ENCODE peak calls at places on chromosomes 16 and 17, in eight cellular contexts. Y, Q, T, W, M, Z, I and F are unnamed samples.

GRCh38 chr17:16419074-16419928 is 3.9 kb downstream of the TRPV2 start:
- DNase-seq in Y (peak; percentile 84), Q (peak; percentile 93), T (peak; percentile 73), W (peak; percentile 59), M (no peak), Z (no peak), I (peak; percentile 66), F (no peak)

GRCh38 chr17:22507823-22508222 is 815.5 kb downstream of the KCNJ18 start:
- DNase-seq in Y (no peak), Q (no peak), T (no peak), W (no peak), M (peak; percentile 5), Z (no peak), I (no peak), F (no peak)

GRCh38 chr17:4501295-4501949 is 2.7 kb downstream of the SPNS2 start:
- DNase-seq in Y (no peak), Q (no peak), T (no peak), W (peak; percentile 41), M (no peak), Z (no peak), I (no peak), F (no peak)

GRCh38 chr16:69345923-69346322 is 5.7 kb downstream of the TMED6 start:
- DNase-seq in Y (no peak), Q (no peak), T (no peak), W (no peak), M (no peak), Z (no peak), I (no peak), F (no peak)

GRCh38 chr17:18993876-18994275 is 10.7 kb downstream of the FAM83G start:
- DNase-seq in Y (no peak), Q (peak; percentile 9), T (peak; percentile 33), W (no peak), M (no peak), Z (peak; percentile 37), I (peak; percentile 34), F (no peak)

GRCh38 chr17:37391146-37391545 is 15.4 kb downstream of the C17orf78 start:
- DNase-seq in Y (no peak), Q (peak; percentile 29), T (no peak), W (no peak), M (no peak), Z (no peak), I (no peak), F (no peak)

GRCh38 chr17:55774834-55775233 is 24.0 kb downstream of the PCTP start:
- DNase-seq in Y (no peak), Q (no peak), T (no peak), W (no peak), M (no peak), Z (no peak), I (no peak), F (no peak)

GRCh38 chr16:85316321-85316919 is 204.1 kb upstream of the CIBAR2 start:
- DNase-seq in Y (peak; percentile 79), Q (peak; percentile 41), T (peak; percentile 72), W (peak; percentile 96), M (peak; percentile 51), Z (peak; percentile 81), I (no peak), F (no peak)

GRCh38 chr16:69555437-69555836 is 10.3 kb upstream of the NFAT5 start:
- DNase-seq in Y (no peak), Q (no peak), T (no peak), W (no peak), M (no peak), Z (no peak), I (no peak), F (no peak)

GRCh38 chr17:66829386-66829864 is 5.5 kb upstream of the CACNG5 start:
- DNase-seq in Y (no peak), Q (peak; percentile 68), T (peak; percentile 77), W (peak; percentile 34), M (no peak), Z (peak; percentile 46), I (peak; percentile 16), F (peak; percentile 58)

GRCh38 chr17:79942011-79942405 is 93.7 kb downstream of the TBC1D16 start:
- DNase-seq in Y (no peak), Q (no peak), T (no peak), W (peak; percentile 32), M (no peak), Z (peak; percentile 12), I (no peak), F (no peak)

GRCh38 chr17:17783121-17783824 is 53.5 kb downstream of the SREBF1 start:
- DNase-seq in Y (no peak), Q (peak; percentile 40), T (peak; percentile 35), W (peak; percentile 67), M (peak; percentile 72), Z (peak; percentile 81), I (no peak), F (no peak)

GRCh38 chr17:77770331-77771105 is 188.0 kb upstream of the TNRC6C start:
- DNase-seq in Y (no peak), Q (peak; percentile 92), T (peak; percentile 90), W (peak; percentile 61), M (no peak), Z (no peak), I (peak; percentile 20), F (no peak)

GRCh38 chr16:73056911-73057310 is 9.0 kb upstream of the ZFHX3 start:
- DNase-seq in Y (no peak), Q (no peak), T (peak; percentile 32), W (no peak), M (no peak), Z (no peak), I (no peak), F (no peak)

GRCh38 chr17:64147110-64148016 is 17.4 kb upstream of the ERN1 start:
- DNase-seq in Y (peak; percentile 44), Q (peak; percentile 35), T (peak; percentile 35), W (no peak), M (no peak), Z (no peak), I (no peak), F (no peak)

GRCh38 chr17:67637901-67638641 is 79.7 kb upstream of the NOL11 start:
- DNase-seq in Y (no peak), Q (peak; percentile 42), T (no peak), W (no peak), M (no peak), Z (peak; percentile 30), I (no peak), F (no peak)

GRCh38 chr16:8113843-8114242 is 476.5 kb downstream of the TMEM114 start:
- DNase-seq in Y (no peak), Q (no peak), T (no peak), W (no peak), M (no peak), Z (no peak), I (no peak), F (no peak)

GRCh38 chr17:45147102-45147580 is 1.1 kb upstream of the HEXIM1 start:
- DNase-seq in Y (peak; percentile 66), Q (peak; percentile 67), T (no peak), W (no peak), M (no peak), Z (peak; percentile 78), I (no peak), F (no peak)

GRCh38 chr16:28504707-28505404 is 1.8 kb downstream of the IL27 start:
- DNase-seq in Y (no peak), Q (no peak), T (no peak), W (no peak), M (no peak), Z (no peak), I (no peak), F (no peak)

GRCh38 chr16:84514874-84515835 is 10.7 kb upstream of the MEAK7 start:
- DNase-seq in Y (no peak), Q (no peak), T (no peak), W (no peak), M (no peak), Z (peak; percentile 67), I (no peak), F (no peak)

GRCh38 chr16:27174007-27174406 is 29.3 kb upstream of the KDM8 start:
- DNase-seq in Y (no peak), Q (no peak), T (no peak), W (no peak), M (no peak), Z (peak; percentile 45), I (no peak), F (no peak)

GRCh38 chr17:48441231-48441711 is 11.3 kb upstream of the SKAP1 start:
- DNase-seq in Y (no peak), Q (peak; percentile 8), T (no peak), W (no peak), M (no peak), Z (no peak), I (no peak), F (no peak)

GRCh38 chr17:50565559-50566350 is 5.2 kb downstream of the CACNA1G start:
- DNase-seq in Y (peak; percentile 63), Q (no peak), T (peak; percentile 38), W (peak; percentile 29), M (peak; percentile 69), Z (no peak), I (no peak), F (no peak)

DNA sequence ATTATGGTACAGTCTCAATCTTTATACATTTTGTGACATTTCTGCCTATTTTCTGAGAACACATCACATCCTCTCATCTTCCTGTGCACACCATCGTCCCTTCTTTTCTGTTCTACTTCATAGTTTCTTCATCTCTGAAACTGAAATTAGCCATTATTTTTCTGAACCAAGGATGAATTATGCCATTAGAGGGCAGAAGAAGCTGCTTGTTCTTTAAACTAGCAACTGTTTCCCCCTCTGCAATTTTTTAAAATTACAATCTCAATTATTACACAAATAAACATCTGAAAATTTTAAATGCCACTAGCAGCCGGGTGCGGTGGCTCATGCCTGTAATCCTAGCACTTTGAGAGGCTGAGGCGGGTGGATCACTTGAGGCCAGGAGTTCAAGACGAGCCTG is 41.3 kb downstream of the RBBP6 start:
- DNase-seq in Y (peak; percentile 33), Q (peak; percentile 28), T (peak; percentile 67), W (no peak), M (no peak), Z (no peak), I (peak; percentile 10), F (no peak)
- TF ChIP-seq CTCF in Y (peak; percentile 61), Q (peak; percentile 58), T (peak; percentile 55), W (no peak), M (peak; percentile 30), Z (no peak), I (peak; percentile 64), F (no peak)

GRCh38 chr16:67961551-67961957 is 6.9 kb downstream of the SLC12A4 start:
- DNase-seq in Y (no peak), Q (no peak), T (no peak), W (no peak), M (no peak), Z (peak; percentile 92), I (no peak), F (no peak)
- TF ChIP-seq CTCF in Y (no peak), Q (no peak), T (no peak), W (no peak), M (no peak), Z (no peak), I (no peak), F (no peak)

GRCh38 chr17:63113167-63113566 is 147.1 kb downstream of the TANC2 start:
- DNase-seq in Y (no peak), Q (no peak), T (peak; percentile 11), W (peak; percentile 7), M (no peak), Z (no peak), I (no peak), F (no peak)
- TF ChIP-seq CTCF in Y (peak; percentile 39), Q (peak; percentile 15), T (peak; percentile 27), W (no peak), M (peak; percentile 58), Z (no peak), I (peak; percentile 16), F (no peak)

DNA sequence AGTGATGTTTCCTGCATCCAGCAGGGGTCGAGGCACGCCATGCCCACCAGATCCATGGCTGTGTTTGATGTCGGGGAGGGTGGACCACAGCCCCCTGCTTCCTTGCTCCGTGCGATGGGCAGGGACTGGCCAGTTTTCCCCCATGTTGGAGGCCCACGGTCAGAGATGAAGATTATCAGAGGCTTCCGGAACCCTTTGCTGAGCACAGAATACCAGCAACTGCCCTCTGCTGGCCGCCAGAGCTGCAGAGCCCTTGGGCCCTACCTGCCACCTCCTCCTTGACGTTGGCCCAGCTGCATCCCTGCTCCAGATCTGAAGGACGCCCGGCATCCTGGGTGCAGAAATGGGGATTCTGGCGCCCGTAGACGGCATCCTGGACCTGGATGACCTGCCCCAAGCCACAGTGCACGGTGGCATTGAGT is 23.7 kb upstream of the BCO1 start:
- DNase-seq in Y (peak; percentile 69), Q (no peak), T (peak; percentile 32), W (peak; percentile 47), M (no peak), Z (peak; percentile 46), I (no peak), F (no peak)
- TF ChIP-seq CTCF in Y (peak; percentile 66), Q (peak; percentile 45), T (peak; percentile 63), W (peak; percentile 87), M (no peak), Z (peak; percentile 9), I (peak; percentile 60), F (no peak)